ENCODE peak calls at places on chromosome 1, in five cellular contexts. One of them, this sample, is unnamed.

GRCh38 chr1:60149254-60149653 is 75.7 kb upstream of the C1orf87 start:
- DNase-seq in breast epithelium: no peak
- DNase-seq in right cardiac atrium: peak; percentile 50
- DNase-seq in upper lobe of right lung: peak; percentile 57
- DNase-seq in PC-9: no peak
- DNase-seq in this sample: no peak

GRCh38 chr1:160629286-160630210 is 17.3 kb downstream of the SLAMF1 start:
- DNase-seq in upper lobe of right lung: no peak
- DNase-seq in breast epithelium: no peak
- DNase-seq in right cardiac atrium: peak; percentile 46
- DNase-seq in PC-9: no peak
- DNase-seq in this sample: peak; percentile 94

GRCh38 chr1:168362991-168363390 is 82.3 kb downstream of the TBX19 start:
- DNase-seq in breast epithelium: no peak
- DNase-seq in upper lobe of right lung: no peak
- DNase-seq in PC-9: no peak
- DNase-seq in right cardiac atrium: no peak
- DNase-seq in this sample: no peak

GRCh38 chr1:180842482-180842881 is 70.2 kb upstream of the KIAA1614 start:
- DNase-seq in upper lobe of right lung: no peak
- DNase-seq in PC-9: no peak
- DNase-seq in right cardiac atrium: no peak
- DNase-seq in breast epithelium: no peak
- DNase-seq in this sample: no peak

GRCh38 chr1:15328785-15329480 is 80.8 kb upstream of the EFHD2 start:
- DNase-seq in right cardiac atrium: peak; percentile 85
- DNase-seq in breast epithelium: no peak
- DNase-seq in upper lobe of right lung: no peak
- DNase-seq in PC-9: no peak
- DNase-seq in this sample: no peak

GRCh38 chr1:201769966-201770365 is 59.0 kb upstream of the IPO9 start:
- DNase-seq in PC-9: no peak
- DNase-seq in breast epithelium: no peak
- DNase-seq in upper lobe of right lung: no peak
- DNase-seq in right cardiac atrium: peak; percentile 71
- DNase-seq in this sample: no peak

GRCh38 chr1:33319186-33319948 is 1.5 kb downstream of the A3GALT2 start:
- DNase-seq in upper lobe of right lung: peak; percentile 55
- DNase-seq in breast epithelium: no peak
- DNase-seq in PC-9: no peak
- DNase-seq in right cardiac atrium: no peak
- DNase-seq in this sample: no peak

GRCh38 chr1:198865288-198865687 is 226.4 kb downstream of the PTPRC start:
- DNase-seq in breast epithelium: no peak
- DNase-seq in upper lobe of right lung: no peak
- DNase-seq in PC-9: no peak
- DNase-seq in right cardiac atrium: no peak
- DNase-seq in this sample: no peak

GRCh38 chr1:194512361-194512760 is 1325.9 kb upstream of the B3GALT2 start:
- DNase-seq in breast epithelium: no peak
- DNase-seq in right cardiac atrium: no peak
- DNase-seq in PC-9: no peak
- DNase-seq in upper lobe of right lung: no peak
- DNase-seq in this sample: no peak

GRCh38 chr1:200921571-200922110 is 26.9 kb downstream of the INAVA start:
- DNase-seq in breast epithelium: no peak
- DNase-seq in upper lobe of right lung: no peak
- DNase-seq in PC-9: no peak
- DNase-seq in right cardiac atrium: no peak
- DNase-seq in this sample: no peak

GRCh38 chr1:3983181-3983580 is 83.1 kb upstream of the C1orf174 start:
- DNase-seq in upper lobe of right lung: peak; percentile 32
- DNase-seq in breast epithelium: no peak
- DNase-seq in right cardiac atrium: no peak
- DNase-seq in PC-9: no peak
- DNase-seq in this sample: no peak
- H3K9me3 ChIP-seq in upper lobe of right lung: no peaks in the 10 kb centered on the region
- H3K9me3 ChIP-seq in breast epithelium: no peaks in the 10 kb centered on the region
- H3K9me3 ChIP-seq in right cardiac atrium: no peaks in the 10 kb centered on the region
- H3K9me3 ChIP-seq in PC-9: no peaks in the 10 kb centered on the region
- H3K9me3 ChIP-seq in this sample: no peaks in the 10 kb centered on the region

GRCh38 chr1:205041121-205041758 is 1.8 kb upstream of the CNTN2 start:
- DNase-seq in PC-9: no peak
- DNase-seq in upper lobe of right lung: no peak
- DNase-seq in right cardiac atrium: no peak
- DNase-seq in breast epithelium: no peak
- DNase-seq in this sample: no peak
- H3K27me3 ChIP-seq in PC-9: peaks cover 98% of the 10 kb centered on the region
- H3K27me3 ChIP-seq in upper lobe of right lung: peaks cover 48% of the 10 kb centered on the region
- H3K27me3 ChIP-seq in right cardiac atrium: no peaks in the 10 kb centered on the region
- H3K27me3 ChIP-seq in breast epithelium: no peaks in the 10 kb centered on the region
- H3K27me3 ChIP-seq in this sample: no peaks in the 10 kb centered on the region

DNA sequence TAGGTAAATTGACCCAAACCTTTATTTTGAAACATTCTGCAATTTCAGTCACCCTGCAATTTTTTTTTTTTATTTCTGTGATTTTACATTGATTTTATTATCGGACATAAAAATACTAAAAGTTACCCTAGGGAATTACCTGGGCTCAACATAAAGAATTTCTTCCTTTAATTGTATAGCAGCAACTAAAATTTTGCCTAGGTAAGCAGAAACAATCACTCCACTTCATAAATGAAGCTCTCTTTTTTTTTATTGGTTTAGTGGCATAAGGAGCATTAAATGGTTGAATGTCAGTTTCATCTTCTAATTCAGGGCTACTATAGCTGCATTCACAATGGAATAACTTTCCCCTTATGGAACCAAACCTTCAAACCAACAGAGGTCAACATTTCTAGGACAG is 15.3 kb upstream of the OR2M4 start:
- DNase-seq in upper lobe of right lung: no peak
- DNase-seq in breast epithelium: no peak
- DNase-seq in right cardiac atrium: no peak
- DNase-seq in PC-9: no peak
- DNase-seq in this sample: no peak
- H3K9me3 ChIP-seq in upper lobe of right lung: no peaks in the 10 kb centered on the region
- H3K9me3 ChIP-seq in breast epithelium: no peaks in the 10 kb centered on the region
- H3K9me3 ChIP-seq in right cardiac atrium: no peaks in the 10 kb centered on the region
- H3K9me3 ChIP-seq in PC-9: no peaks in the 10 kb centered on the region
- H3K9me3 ChIP-seq in this sample: no peaks in the 10 kb centered on the region

DNA sequence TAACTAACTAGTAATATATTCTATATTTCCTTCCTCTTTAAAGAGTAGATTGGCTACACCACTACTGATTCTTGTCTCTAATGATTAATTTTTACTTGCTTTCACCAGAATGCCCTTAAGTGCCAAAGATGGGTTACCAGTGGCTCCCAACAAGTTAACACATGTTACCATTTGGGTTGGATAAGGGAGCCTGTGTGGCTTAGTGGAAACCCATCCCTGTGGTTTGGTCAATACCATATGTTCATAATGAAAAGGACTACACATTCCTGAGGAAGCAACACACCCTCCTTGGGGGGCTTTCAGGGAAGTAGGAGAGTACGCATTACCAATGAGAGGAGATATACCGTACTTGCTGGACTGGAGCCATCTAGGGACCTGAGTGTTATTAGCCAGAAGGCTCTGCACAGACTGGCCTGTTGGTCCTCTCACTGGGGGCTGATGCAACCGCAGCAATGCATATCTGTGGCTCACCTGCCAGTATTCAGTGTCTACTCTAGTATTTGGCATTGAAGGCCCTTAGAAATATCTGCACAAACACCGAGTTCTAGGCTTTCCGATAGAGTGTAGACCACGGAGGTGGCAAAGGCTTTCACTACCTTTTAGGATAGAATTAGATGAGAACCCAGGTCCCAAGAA is 29.3 kb upstream of the PLXNA2 start:
- DNase-seq in right cardiac atrium: no peak
- DNase-seq in upper lobe of right lung: no peak
- DNase-seq in breast epithelium: no peak
- DNase-seq in PC-9: no peak
- DNase-seq in this sample: no peak
- H3K27me3 ChIP-seq in right cardiac atrium: no peaks in the 10 kb centered on the region
- H3K27me3 ChIP-seq in upper lobe of right lung: peaks cover 10% of the 10 kb centered on the region
- H3K27me3 ChIP-seq in breast epithelium: no peaks in the 10 kb centered on the region
- H3K27me3 ChIP-seq in PC-9: peaks cover 100% of the 10 kb centered on the region
- H3K27me3 ChIP-seq in this sample: no peaks in the 10 kb centered on the region

GRCh38 chr1:44170281-44170823 is 28.9 kb upstream of the KLF18 start:
- DNase-seq in upper lobe of right lung: no peak
- DNase-seq in right cardiac atrium: no peak
- DNase-seq in breast epithelium: no peak
- DNase-seq in PC-9: no peak
- DNase-seq in this sample: no peak
- H3K9me3 ChIP-seq in upper lobe of right lung: no peaks in the 10 kb centered on the region
- H3K9me3 ChIP-seq in right cardiac atrium: no peaks in the 10 kb centered on the region
- H3K9me3 ChIP-seq in breast epithelium: no peaks in the 10 kb centered on the region
- H3K9me3 ChIP-seq in PC-9: peaks cover 9% of the 10 kb centered on the region
- H3K9me3 ChIP-seq in this sample: no peaks in the 10 kb centered on the region

DNA sequence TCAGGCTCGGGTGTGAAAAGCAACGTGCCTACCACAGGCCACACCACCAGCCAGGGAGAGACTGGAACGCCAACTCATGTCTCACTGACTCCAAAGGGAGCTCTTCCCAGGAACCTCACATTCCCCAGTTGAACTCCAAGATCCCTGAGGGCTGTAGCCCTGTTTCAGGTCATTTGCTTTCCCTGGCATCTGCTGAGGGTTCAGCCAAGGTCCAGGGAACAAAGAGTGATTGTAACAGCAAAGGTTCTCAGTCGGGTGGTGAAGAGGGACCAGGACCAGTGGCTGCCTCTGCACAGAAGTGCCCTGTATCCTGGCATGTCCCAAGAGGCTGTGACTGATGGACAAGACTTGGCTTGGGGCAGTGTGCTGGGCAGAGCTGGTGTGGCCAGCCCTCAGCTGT is 42.8 kb downstream of the GRIK3 start:
- DNase-seq in upper lobe of right lung: no peak
- DNase-seq in PC-9: no peak
- DNase-seq in breast epithelium: no peak
- DNase-seq in right cardiac atrium: no peak
- DNase-seq in this sample: no peak
- H3K27me3 ChIP-seq in upper lobe of right lung: no peaks in the 10 kb centered on the region
- H3K27me3 ChIP-seq in PC-9: peaks cover 62% of the 10 kb centered on the region
- H3K27me3 ChIP-seq in breast epithelium: no peaks in the 10 kb centered on the region
- H3K27me3 ChIP-seq in right cardiac atrium: no peaks in the 10 kb centered on the region
- H3K27me3 ChIP-seq in this sample: no peaks in the 10 kb centered on the region

GRCh38 chr1:116531917-116532316 is 38.9 kb downstream of the CD58 start:
- DNase-seq in upper lobe of right lung: no peak
- DNase-seq in right cardiac atrium: no peak
- DNase-seq in PC-9: no peak
- DNase-seq in breast epithelium: no peak
- DNase-seq in this sample: no peak
- H3K9me3 ChIP-seq in upper lobe of right lung: no peaks in the 10 kb centered on the region
- H3K9me3 ChIP-seq in right cardiac atrium: no peaks in the 10 kb centered on the region
- H3K9me3 ChIP-seq in PC-9: peaks cover 7% of the 10 kb centered on the region
- H3K9me3 ChIP-seq in breast epithelium: no peaks in the 10 kb centered on the region
- H3K9me3 ChIP-seq in this sample: no peaks in the 10 kb centered on the region

DNA sequence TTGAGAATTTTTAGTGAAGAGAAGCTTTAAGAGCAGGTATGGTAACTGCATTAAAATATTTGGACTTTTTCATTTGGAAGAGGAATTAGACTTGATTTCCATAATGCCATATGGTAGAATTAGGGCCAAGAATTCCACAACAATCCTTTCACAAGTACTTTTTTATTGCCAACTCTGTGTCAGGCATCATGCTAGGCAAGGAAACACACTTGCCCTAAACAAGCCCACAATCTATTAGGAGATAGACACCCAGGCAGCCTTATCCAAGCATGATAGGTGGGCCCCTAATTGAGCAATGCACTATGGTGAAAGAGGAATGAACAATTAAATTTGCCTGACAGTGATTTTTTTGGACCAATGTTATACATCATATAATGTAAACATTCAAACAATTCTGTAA is 353.0 kb downstream of the TGFB2 start:
- DNase-seq in right cardiac atrium: no peak
- DNase-seq in breast epithelium: no peak
- DNase-seq in PC-9: no peak
- DNase-seq in upper lobe of right lung: no peak
- DNase-seq in this sample: no peak
- H3K27me3 ChIP-seq in right cardiac atrium: no peaks in the 10 kb centered on the region
- H3K27me3 ChIP-seq in breast epithelium: no peaks in the 10 kb centered on the region
- H3K27me3 ChIP-seq in PC-9: no peaks in the 10 kb centered on the region
- H3K27me3 ChIP-seq in upper lobe of right lung: no peaks in the 10 kb centered on the region
- H3K27me3 ChIP-seq in this sample: no peaks in the 10 kb centered on the region

GRCh38 chr1:227567256-227567655 is 3.9 kb downstream of the ZNF678 start:
- DNase-seq in PC-9: no peak
- DNase-seq in upper lobe of right lung: no peak
- DNase-seq in breast epithelium: no peak
- DNase-seq in right cardiac atrium: no peak
- DNase-seq in this sample: no peak
- H3K9me3 ChIP-seq in PC-9: peaks cover 8% of the 10 kb centered on the region
- H3K9me3 ChIP-seq in upper lobe of right lung: no peaks in the 10 kb centered on the region
- H3K9me3 ChIP-seq in breast epithelium: no peaks in the 10 kb centered on the region
- H3K9me3 ChIP-seq in right cardiac atrium: no peaks in the 10 kb centered on the region
- H3K9me3 ChIP-seq in this sample: no peaks in the 10 kb centered on the region